ENCODE peak calls at places on chromosomes 4 and X, in ten cellular contexts. S, X, W, H, V, A, E, U, D and K are unnamed samples.

GRCh38 chrX:19627533-19627932 is 112.2 kb upstream of the MAP3K15 start:
- DNase-seq in H (peak), X (peak), V (no peak), S (no peak), U (no peak), D (no peak), W (no peak), E (peak), A (no peak), K (no peak)

GRCh38 chr4:93182722-93183121 is 645.8 kb upstream of the ATOH1 start:
- DNase-seq in U (no peak), W (no peak), A (no peak), V (no peak), H (no peak), S (no peak), D (no peak), X (no peak), E (no peak), K (no peak)

GRCh38 chrX:140064993-140065392 is 99.7 kb upstream of the CXorf66 start:
- DNase-seq in W (no peak), D (no peak), V (no peak), H (no peak), E (no peak), S (no peak), U (no peak), X (no peak), A (no peak), K (no peak)

GRCh38 chrX:82218361-82218760 is 1016.5 kb downstream of the SH3BGRL start:
- DNase-seq in E (peak), D (no peak), U (no peak), W (no peak), A (no peak), V (no peak), X (peak), S (no peak), H (peak), K (no peak)

GRCh38 chr4:4606321-4606720 is 64.5 kb upstream of the STX18 start:
- DNase-seq in X (peak), V (no peak), U (no peak), A (no peak), D (no peak), W (no peak), H (peak), E (no peak), S (no peak), K (no peak)

GRCh38 chr4:10582059-10582686 is 102.4 kb downstream of the CLNK start:
- DNase-seq in V (no peak), X (peak), W (no peak), A (no peak), D (no peak), S (no peak), E (peak), U (peak), H (peak), K (no peak)

GRCh38 chrX:130770615-130771014 is 132.4 kb downstream of the ENOX2 start:
- DNase-seq in W (no peak), V (peak), A (no peak), X (peak), S (no peak), H (peak), D (peak), U (no peak), E (peak), K (no peak)

GRCh38 chr4:88911246-88912212 is 145.5 kb downstream of the FAM13A start:
- DNase-seq in W (no peak), D (no peak), H (no peak), X (no peak), V (no peak), U (no peak), S (no peak), A (no peak), E (no peak), K (no peak)

GRCh38 chrX:145190801-145191389 is 56.4 kb upstream of the SPANXN1 start:
- DNase-seq in S (no peak), V (no peak), D (no peak), H (peak), U (no peak), A (no peak), X (no peak), W (no peak), E (peak), K (no peak)

GRCh38 chr4:109599046-109599652 is 39.1 kb downstream of the MCUB start:
- DNase-seq in A (no peak), V (no peak), X (no peak), U (no peak), S (no peak), W (no peak), E (no peak), D (no peak), H (no peak), K (no peak)

GRCh38 chr4:13857800-13858199 is 230.3 kb upstream of the BOD1L1 start:
- DNase-seq in U (no peak), E (no peak), D (no peak), H (no peak), V (no peak), A (no peak), S (no peak), X (no peak), W (no peak), K (no peak)

GRCh38 chr4:180827193-180827592 is 1416.0 kb upstream of the TENM3 start:
- DNase-seq in H (peak), V (no peak), E (no peak), A (no peak), W (no peak), U (no peak), D (no peak), S (no peak), X (peak), K (no peak)

GRCh38 chr4:97653701-97654100 is 489.6 kb downstream of the STPG2 start:
- DNase-seq in X (no peak), V (no peak), H (no peak), A (no peak), D (no peak), W (no peak), S (no peak), U (no peak), E (no peak), K (no peak)

GRCh38 chr4:183747931-183748664 is 89.0 kb downstream of the TRAPPC11 start:
- DNase-seq in S (no peak), U (no peak), D (no peak), V (no peak), E (no peak), A (no peak), H (peak), X (peak), W (no peak), K (no peak)